ENCODE peak calls at places on chromosome 4, in four cellular contexts. H is neural crest cell, C is lower lobe of right lung, D is BJ. K is an unnamed sample.

GRCh38 chr4:66667249-66667648 is 878.1 kb downstream of the CENPC start:
- DNase-seq in C (no peak), D (no peak), H (no peak), K (no peak)

GRCh38 chr4:155954118-155954503 is 445 bp upstream of the CTSO start:
- DNase-seq in C (peak), D (no peak), H (no peak), K (no peak)

GRCh38 chr4:35503435-35503834 is 740.9 kb downstream of the ARAP2 start:
- DNase-seq in C (no peak), D (no peak), H (no peak), K (no peak)

GRCh38 chr4:51885371-51885770 is 42.4 kb downstream of the DCUN1D4 start:
- DNase-seq in C (no peak), D (no peak), H (no peak), K (peak)

GRCh38 chr4:77911091-77911490 is 48.5 kb downstream of the MRPL1 start:
- DNase-seq in H (no peak), D (no peak), C (no peak), K (no peak)

GRCh38 chr4:184792950-184793555 is 32.7 kb downstream of the ACSL1 start:
- DNase-seq in D (peak), C (peak), H (no peak), K (no peak)

GRCh38 chr4:76601791-76602190 is 166.8 kb downstream of the SHROOM3 start:
- DNase-seq in D (no peak), C (no peak), H (no peak), K (peak)

GRCh38 chr4:187000281-187000680 is 276.6 kb upstream of the FAT1 start:
- DNase-seq in D (no peak), H (no peak), C (no peak), K (no peak)

GRCh38 chr4:12852338-12853307 is 631.5 kb downstream of the RAB28 start:
- DNase-seq in D (peak), C (no peak), H (no peak), K (peak)
- TF ChIP-seq CTCF in D (peak), C (peak), H (peak), K (peak)

GRCh38 chr4:48553720-48554119 is 63.7 kb downstream of the ZAR1 start:
- DNase-seq in C (no peak), D (no peak), H (no peak), K (no peak)

GRCh38 chr4:48554606-48555005 is 64.6 kb downstream of the ZAR1 start:
- DNase-seq in D (no peak), H (no peak), C (no peak), K (no peak)

GRCh38 chr4:48558026-48558425 is 68.0 kb downstream of the ZAR1 start:
- DNase-seq in D (no peak), C (no peak), H (no peak), K (no peak)

GRCh38 chr4:48556268-48556667 is 66.2 kb downstream of the ZAR1 start:
- DNase-seq in D (no peak), H (no peak), C (no peak), K (no peak)

GRCh38 chr4:48557478-48557877 is 67.4 kb downstream of the ZAR1 start:
- DNase-seq in H (no peak), D (no peak), C (no peak), K (no peak)
- TF ChIP-seq CTCF in H (peak), D (peak), C (no peak), K (peak)

GRCh38 chr4:120874792-120875774 is 47.4 kb downstream of the PRDM5 start:
- DNase-seq in C (no peak), D (no peak), H (no peak), K (no peak)

GRCh38 chr4:120877021-120877420 is 45.5 kb downstream of the PRDM5 start:
- DNase-seq in D (no peak), H (no peak), C (no peak), K (no peak)

GRCh38 chr4:120870279-120870673 is 52.2 kb downstream of the PRDM5 start:
- DNase-seq in D (no peak), H (no peak), C (no peak), K (no peak)

GRCh38 chr4:120871173-120871572 is 51.4 kb downstream of the PRDM5 start:
- DNase-seq in C (no peak), H (no peak), D (no peak), K (no peak)

GRCh38 chr4:120873554-120873953 is 49.0 kb downstream of the PRDM5 start:
- DNase-seq in C (no peak), D (no peak), H (no peak), K (no peak)
- TF ChIP-seq CTCF in C (no peak), D (no peak), H (peak), K (peak)

GRCh38 chr4:139083533-139084424 is 68.2 kb downstream of the NOCT start:
- DNase-seq in C (peak), H (peak), D (no peak), K (peak)

GRCh38 chr4:139082750-139083532 is 67.4 kb downstream of the NOCT start:
- DNase-seq in H (peak), C (peak), D (peak), K (peak)

GRCh38 chr4:139084425-139085093 is 69.0 kb downstream of the NOCT start:
- DNase-seq in D (no peak), C (no peak), H (no peak), K (peak)

DNA sequence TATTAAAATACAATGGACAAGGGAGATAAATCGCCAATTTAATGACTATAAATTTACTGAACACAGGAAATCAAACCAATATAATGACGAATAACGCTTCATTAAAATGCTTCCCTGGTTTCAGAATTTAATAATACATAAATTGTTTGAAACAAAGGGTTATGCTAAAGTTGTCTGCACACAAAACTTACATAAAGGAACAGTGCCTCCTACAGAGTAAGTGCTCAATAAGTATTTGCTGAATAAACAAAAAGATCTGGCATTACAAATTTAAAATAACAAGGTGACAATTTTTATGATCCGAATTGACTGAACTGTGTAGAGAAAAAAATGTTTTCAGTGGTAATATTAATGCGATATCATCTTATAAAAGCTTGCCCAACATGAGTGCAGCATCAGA is 69.6 kb downstream of the NOCT start:
- DNase-seq in H (no peak), D (no peak), C (no peak), K (no peak)
- TF ChIP-seq CTCF in H (peak), D (peak), C (no peak), K (no peak)

GRCh38 chr4:119663160-119663788 is 34.7 kb upstream of the PDE5A start:
- DNase-seq in H (no peak), D (no peak), C (no peak), K (no peak)

GRCh38 chr4:119665718-119666117 is 37.1 kb upstream of the PDE5A start:
- DNase-seq in H (no peak), D (no peak), C (no peak), K (no peak)

GRCh38 chr4:119666653-119667091 is 38.1 kb upstream of the PDE5A start:
- DNase-seq in D (no peak), C (no peak), H (peak), K (no peak)

GRCh38 chr4:119661231-119661630 is 32.6 kb upstream of the PDE5A start:
- DNase-seq in C (no peak), H (no peak), D (no peak), K (no peak)

DNA sequence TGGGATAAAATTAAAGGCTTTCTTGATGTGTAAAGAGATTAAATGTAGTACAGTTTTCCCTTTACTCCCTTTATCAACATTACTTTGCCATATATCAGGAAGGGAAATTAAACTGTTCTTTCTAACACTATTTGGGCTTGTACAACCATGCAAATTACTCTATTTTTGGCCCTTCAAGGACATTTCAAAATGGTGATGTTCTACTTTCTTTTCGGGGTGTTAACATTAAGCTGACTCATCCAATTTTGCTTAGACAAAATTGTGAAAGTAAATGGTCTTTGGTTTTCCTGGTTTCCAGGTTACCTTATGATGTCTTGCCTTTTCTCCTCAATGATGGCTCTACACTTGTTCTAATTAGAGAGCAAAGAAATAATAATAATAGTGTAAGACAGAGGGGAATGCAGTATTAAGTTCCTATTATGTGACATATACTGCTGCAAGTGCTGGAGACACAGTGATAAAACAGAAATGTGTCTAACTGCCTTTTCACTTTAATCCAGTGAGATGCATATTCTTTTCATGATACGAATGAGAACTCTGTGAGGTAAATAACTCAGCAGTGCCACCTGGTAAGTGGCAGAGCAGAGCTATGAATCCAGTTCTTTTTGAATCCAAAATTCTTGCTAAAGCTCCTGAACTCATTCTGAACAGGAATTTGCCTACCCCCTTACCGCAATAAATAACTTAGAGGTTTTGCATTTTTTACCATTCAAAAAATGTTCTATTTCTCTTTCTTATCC is 35.7 kb upstream of the PDE5A start:
- DNase-seq in D (no peak), C (no peak), H (no peak), K (no peak)
- TF ChIP-seq CTCF in D (no peak), C (no peak), H (no peak), K (no peak)

GRCh38 chr4:81032174-81032551 is 1.7 kb downstream of the BMP3 start:
- DNase-seq in H (no peak), D (no peak), C (no peak), K (no peak)
- TF ChIP-seq CTCF in H (no peak), D (no peak), C (no peak), K (no peak)

GRCh38 chr4:167233523-167234387 is 539 bp downstream of the SPOCK3 start:
- DNase-seq in C (no peak), H (peak), D (no peak), K (peak)
- TF ChIP-seq CTCF in C (no peak), H (no peak), D (no peak), K (no peak)

GRCh38 chr4:3880595-3881120 is 114.5 kb downstream of the ADRA2C start:
- DNase-seq in C (peak), D (no peak), H (peak), K (peak)
- TF ChIP-seq CTCF in C (peak), D (peak), H (peak), K (peak)

GRCh38 chr4:8838296-8838695 is 33.3 kb downstream of the HMX1 start:
- DNase-seq in C (no peak), D (no peak), H (no peak), K (no peak)

GRCh38 chr4:8836664-8837171 is 34.9 kb downstream of the HMX1 start:
- DNase-seq in D (no peak), C (peak), H (no peak), K (no peak)

GRCh38 chr4:8835521-8836365 is 35.9 kb downstream of the HMX1 start:
- DNase-seq in D (no peak), H (no peak), C (peak), K (no peak)

GRCh38 chr4:8838911-8839431 is 32.7 kb downstream of the HMX1 start:
- DNase-seq in H (no peak), C (peak), D (no peak), K (no peak)

GRCh38 chr4:8837181-8837811 is 34.3 kb downstream of the HMX1 start:
- DNase-seq in C (peak), D (no peak), H (no peak), K (no peak)
- TF ChIP-seq CTCF in C (no peak), D (no peak), H (no peak), K (no peak)

K was measured in endothelial cell.